ENCODE peak calls at places on chromosome 5, in four cellular contexts. One of them, this sample, is unnamed.

GRCh38 chr5:174204914-174205313 is 159.4 kb downstream of the NSG2 start:
- DNase-seq in IMR-90: no peak
- DNase-seq in H1: peak
- DNase-seq in H9: peak
- DNase-seq in this sample: peak

GRCh38 chr5:38807570-38808461 is 38.0 kb upstream of the OSMR start:
- DNase-seq in IMR-90: peak
- DNase-seq in H9: no peak
- DNase-seq in H1: no peak
- DNase-seq in this sample: no peak

GRCh38 chr5:123371575-123372179 is 51.5 kb downstream of the CEP120 start:
- DNase-seq in H1: peak
- DNase-seq in IMR-90: peak
- DNase-seq in H9: peak
- DNase-seq in this sample: peak

GRCh38 chr5:144072518-144072927 is 97.9 kb downstream of the YIPF5 start:
- DNase-seq in IMR-90: peak
- DNase-seq in H1: no peak
- DNase-seq in H9: no peak
- DNase-seq in this sample: no peak

GRCh38 chr5:135145985-135146384 is 112.0 kb upstream of the PITX1 start:
- DNase-seq in IMR-90: no peak
- DNase-seq in H9: no peak
- DNase-seq in H1: no peak
- DNase-seq in this sample: no peak

GRCh38 chr5:14204785-14205321 is 61.7 kb downstream of the TRIO start:
- DNase-seq in IMR-90: peak
- DNase-seq in H9: no peak
- DNase-seq in H1: no peak
- DNase-seq in this sample: peak

GRCh38 chr5:156188026-156188425 is 138.9 kb upstream of the SGCD start:
- DNase-seq in H9: no peak
- DNase-seq in H1: no peak
- DNase-seq in IMR-90: peak
- DNase-seq in this sample: no peak

GRCh38 chr5:5536871-5537270 is 114.4 kb downstream of the ICE1 start:
- DNase-seq in H1: no peak
- DNase-seq in IMR-90: no peak
- DNase-seq in H9: no peak
- DNase-seq in this sample: no peak

GRCh38 chr5:95857185-95857945 is 34.8 kb upstream of the GLRX start:
- DNase-seq in H1: no peak
- DNase-seq in H9: no peak
- DNase-seq in IMR-90: peak
- DNase-seq in this sample: no peak

GRCh38 chr5:31346896-31347557 is 153.5 kb downstream of the CDH6 start:
- DNase-seq in IMR-90: peak
- DNase-seq in H9: no peak
- DNase-seq in H1: no peak
- DNase-seq in this sample: no peak

GRCh38 chr5:172644229-172644628 is 3.2 kb downstream of the NEURL1B start:
- DNase-seq in IMR-90: no peak
- DNase-seq in H1: no peak
- DNase-seq in H9: no peak
- DNase-seq in this sample: no peak

GRCh38 chr5:55241756-55242155 is 8.3 kb upstream of the CCNO start:
- DNase-seq in IMR-90: no peak
- DNase-seq in H9: no peak
- DNase-seq in H1: no peak
- DNase-seq in this sample: no peak

GRCh38 chr5:147509710-147510651 is at the start of gene DPYSL3:
- DNase-seq in H1: peak
- DNase-seq in IMR-90: peak
- DNase-seq in H9: peak
- DNase-seq in this sample: peak

GRCh38 chr5:68662804-68663307 is 431.0 kb upstream of the SLC30A5 start:
- DNase-seq in IMR-90: no peak
- DNase-seq in H9: no peak
- DNase-seq in H1: no peak
- DNase-seq in this sample: no peak

GRCh38 chr5:73638344-73639095 is 12.5 kb downstream of the ARHGEF28 start:
- DNase-seq in H1: no peak
- DNase-seq in H9: no peak
- DNase-seq in IMR-90: peak
- DNase-seq in this sample: no peak

GRCh38 chr5:78675956-78676727 is 27.6 kb upstream of the LHFPL2 start:
- DNase-seq in H9: no peak
- DNase-seq in IMR-90: no peak
- DNase-seq in H1: no peak
- DNase-seq in this sample: no peak

DNA sequence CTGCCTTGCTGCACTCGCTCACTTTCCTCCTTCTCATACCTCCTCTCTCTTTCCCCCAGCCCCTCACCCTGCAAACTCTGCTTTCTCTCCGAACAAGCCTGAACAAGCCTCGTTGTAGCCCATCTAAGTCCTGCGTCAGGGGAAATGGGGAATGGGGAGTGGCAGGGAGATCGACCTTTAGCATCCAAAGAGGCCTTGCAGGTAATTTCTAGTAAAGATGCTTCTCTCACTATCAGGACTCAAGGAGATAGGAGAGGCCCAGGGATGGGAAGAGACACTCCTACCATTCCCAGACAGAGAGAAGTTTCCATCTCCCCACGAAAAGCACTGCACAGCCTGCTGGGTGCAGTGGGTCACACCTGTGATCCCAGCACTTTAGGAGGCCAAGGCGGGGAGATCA is 44.5 kb upstream of the CTNNA1 start:
- DNase-seq in H9: no peak
- DNase-seq in H1: no peak
- DNase-seq in IMR-90: no peak
- DNase-seq in this sample: no peak
- H2BK120ac ChIP-seq in H9: no peak
- H2BK120ac ChIP-seq in H1: peak
- H2BK120ac ChIP-seq in IMR-90: no peak
- H2BK120ac ChIP-seq in this sample: no peak

GRCh38 chr5:178204205-178205009 is at the start of gene HNRNPAB:
- DNase-seq in H9: peak
- DNase-seq in IMR-90: peak
- DNase-seq in H1: peak
- DNase-seq in this sample: peak
- H3K23ac ChIP-seq in H9: no peak
- H3K23ac ChIP-seq in IMR-90: peak
- H3K23ac ChIP-seq in H1: no peak
- H3K23ac ChIP-seq in this sample: peak

DNA sequence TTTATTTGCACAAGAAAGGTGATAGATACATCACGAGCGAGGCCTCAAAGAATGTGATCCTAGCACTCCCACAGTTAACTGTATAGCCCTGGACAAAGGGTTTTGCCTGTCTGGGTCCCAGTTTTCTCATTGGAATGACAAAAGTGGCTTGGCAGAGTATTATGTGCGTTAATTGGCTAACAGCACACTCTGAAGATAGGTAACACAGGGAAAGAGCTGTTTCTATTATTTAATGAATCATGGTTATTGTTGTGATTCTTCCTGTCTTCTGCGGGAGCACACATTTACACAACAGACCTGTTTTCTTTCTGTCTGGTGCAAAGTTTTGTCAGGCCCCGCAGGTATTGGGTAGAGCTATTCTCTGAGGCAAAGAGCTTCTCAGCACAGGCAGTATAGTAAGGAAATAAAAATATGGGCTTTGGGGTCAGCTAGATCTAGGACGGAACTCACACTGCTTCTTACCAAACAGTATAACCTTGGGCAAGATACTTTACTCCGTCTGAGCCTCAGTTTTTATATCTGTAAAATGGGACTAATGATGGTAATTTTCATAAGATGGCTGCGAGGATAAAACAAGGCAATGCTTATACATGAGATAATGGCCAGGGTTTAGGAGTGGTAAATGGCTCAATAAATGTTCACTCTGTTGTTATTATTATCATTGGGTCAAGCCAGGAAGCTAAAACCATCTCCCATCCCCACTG is 78.9 kb downstream of the PLAC8L1 start:
- DNase-seq in H1: no peak
- DNase-seq in H9: peak
- DNase-seq in IMR-90: no peak
- DNase-seq in this sample: no peak
- H4K5ac ChIP-seq in H1: no peak
- H4K5ac ChIP-seq in H9: no peak
- H4K5ac ChIP-seq in IMR-90: no peak
- H4K5ac ChIP-seq in this sample: no peak

DNA sequence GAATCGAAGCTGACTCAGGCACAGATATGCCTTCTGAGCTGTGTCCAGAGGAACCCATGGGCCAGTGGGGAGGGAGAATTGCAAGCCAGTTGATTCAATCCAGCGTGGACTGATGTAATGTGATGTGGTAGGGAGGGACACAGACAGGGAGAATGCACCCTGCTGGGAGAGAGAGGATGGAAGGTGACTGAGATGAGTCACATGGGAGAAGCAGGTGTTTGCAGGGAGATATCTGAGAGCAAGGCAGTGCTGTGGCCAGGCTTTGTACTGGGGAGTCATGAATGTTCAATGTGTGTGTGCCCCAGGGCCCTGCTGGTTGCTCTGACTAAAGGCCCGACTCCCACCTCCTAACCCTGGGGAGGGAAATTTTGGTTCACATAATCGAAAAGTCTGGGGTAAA is 75.7 kb downstream of the IRX1 start:
- DNase-seq in H9: no peak
- DNase-seq in H1: no peak
- DNase-seq in IMR-90: no peak
- DNase-seq in this sample: no peak
- H2BK120ac ChIP-seq in H9: no peak
- H2BK120ac ChIP-seq in H1: no peak
- H2BK120ac ChIP-seq in IMR-90: no peak
- H2BK120ac ChIP-seq in this sample: no peak

GRCh38 chr5:1243487-1244152 is 18.4 kb downstream of the SLC6A18 start:
- DNase-seq in H9: no peak
- DNase-seq in H1: no peak
- DNase-seq in IMR-90: no peak
- DNase-seq in this sample: peak

GRCh38 chr5:1245901-1246576 is 20.9 kb downstream of the SLC6A18 start:
- DNase-seq in H9: peak
- DNase-seq in IMR-90: no peak
- DNase-seq in H1: peak
- DNase-seq in this sample: no peak

GRCh38 chr5:1244976-1245375 is 19.8 kb downstream of the SLC6A18 start:
- DNase-seq in IMR-90: no peak
- DNase-seq in H9: no peak
- DNase-seq in H1: peak
- DNase-seq in this sample: no peak

GRCh38 chr5:1242733-1243486 is 17.7 kb downstream of the SLC6A18 start:
- DNase-seq in H1: no peak
- DNase-seq in H9: no peak
- DNase-seq in IMR-90: no peak
- DNase-seq in this sample: no peak

GRCh38 chr5:1244255-1244654 is 19.1 kb downstream of the SLC6A18 start:
- DNase-seq in H9: no peak
- DNase-seq in IMR-90: no peak
- DNase-seq in H1: no peak
- DNase-seq in this sample: no peak
- H3K23ac ChIP-seq in H9: no peak
- H3K23ac ChIP-seq in IMR-90: no peak
- H3K23ac ChIP-seq in H1: no peak
- H3K23ac ChIP-seq in this sample: no peak

DNA sequence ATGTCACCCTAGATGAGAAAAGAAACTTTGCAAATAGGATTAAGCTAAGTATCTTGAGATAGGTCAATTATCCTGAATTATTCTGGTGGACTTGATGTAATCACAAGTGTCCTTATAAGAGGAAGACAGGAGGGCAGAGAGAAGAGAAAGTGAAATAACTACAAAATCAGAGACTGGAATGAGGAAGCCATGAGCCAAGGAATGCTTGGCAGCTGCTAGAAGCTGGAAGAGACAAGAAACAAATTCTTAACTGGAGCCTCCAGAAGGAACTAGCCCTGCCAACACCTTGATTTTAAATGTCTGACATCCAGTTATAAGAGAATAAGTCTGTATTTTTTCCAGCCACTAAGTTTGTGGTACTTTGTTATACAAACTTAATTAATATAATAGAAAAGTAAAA is 480.0 kb downstream of the NR2F1-AS1 start:
- DNase-seq in IMR-90: no peak
- DNase-seq in H1: no peak
- DNase-seq in H9: no peak
- DNase-seq in this sample: no peak
- H4K5ac ChIP-seq in IMR-90: no peak
- H4K5ac ChIP-seq in H1: no peak
- H4K5ac ChIP-seq in H9: no peak
- H4K5ac ChIP-seq in this sample: no peak

GRCh38 chr5:81334304-81335061 is 33.1 kb downstream of the ZCCHC9 start:
- DNase-seq in H9: no peak
- DNase-seq in H1: no peak
- DNase-seq in IMR-90: no peak
- DNase-seq in this sample: no peak
- H2BK120ac ChIP-seq in H9: no peak
- H2BK120ac ChIP-seq in H1: no peak
- H2BK120ac ChIP-seq in IMR-90: no peak
- H2BK120ac ChIP-seq in this sample: no peak

DNA sequence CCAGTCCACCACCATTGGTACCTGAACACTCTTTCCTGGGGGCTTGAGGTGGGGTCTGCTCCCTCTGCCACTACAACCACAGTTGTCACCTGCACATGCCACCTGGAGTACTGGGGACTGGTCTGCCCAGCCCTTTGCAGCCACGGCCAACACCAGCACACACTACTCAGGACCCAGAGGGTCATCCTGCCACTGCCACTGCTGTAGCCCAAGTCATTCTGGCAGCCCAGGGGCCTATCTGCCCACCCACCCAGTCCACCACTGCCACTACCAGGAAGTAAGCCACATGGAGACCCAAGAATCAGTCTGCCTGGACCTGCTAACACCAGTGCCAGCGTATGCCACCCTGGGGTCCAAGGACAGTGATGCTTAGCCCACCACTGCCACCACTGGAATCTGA is 302.4 kb upstream of the TRPC7 start:
- DNase-seq in H9: no peak
- DNase-seq in IMR-90: no peak
- DNase-seq in H1: no peak
- DNase-seq in this sample: no peak
- H3K23ac ChIP-seq in H9: no peak
- H3K23ac ChIP-seq in IMR-90: no peak
- H3K23ac ChIP-seq in H1: no peak
- H3K23ac ChIP-seq in this sample: no peak

GRCh38 chr5:177070536-177071191 is 16.1 kb upstream of the FGFR4 start:
- DNase-seq in H1: no peak
- DNase-seq in H9: no peak
- DNase-seq in IMR-90: no peak
- DNase-seq in this sample: no peak
- H4K5ac ChIP-seq in H1: no peak
- H4K5ac ChIP-seq in H9: no peak
- H4K5ac ChIP-seq in IMR-90: no peak
- H4K5ac ChIP-seq in this sample: no peak